ENCODE peak calls at places on chromosome 22, in four cellular contexts. M is activated T-helper 9 cell treated with anti-CD3 and anti-CD28 coated beads, Interleukin-2, amount 50 U/mL, for 16 hours; F is activated CD4-positive, alpha-beta T cell treated with anti-CD3 and anti-CD28 coated beads, Interleukin-2, amount 50 U/mL, for 24 hours; K is NCI-H1436. E is an unnamed sample.
A peak's percentile ranks its signal among the peaks of the same experiment; 100 is the strongest.

GRCh38 chr22:37334461-37334858 is 52.2 kb downstream of the CYTH4 start:
- DNase-seq in M (no peak), F (no peak), K (no peak), E (no peak)

GRCh38 chr22:45578524-45579147 is 76.0 kb downstream of the FBLN1 start:
- DNase-seq in M (no peak), F (no peak), K (no peak), E (no peak)

GRCh38 chr22:21921184-21921721 is 31.4 kb downstream of the PPM1F start:
- DNase-seq in M (no peak), F (no peak), K (no peak), E (no peak)

GRCh38 chr22:22103078-22103593 is 120.5 kb upstream of the TOP3B start:
- DNase-seq in M (no peak), F (no peak), K (no peak), E (no peak)

GRCh38 chr22:41517172-41518047 is 26.9 kb downstream of the POLR3H start:
- DNase-seq in M (no peak), F (peak; percentile 22), K (peak; percentile 16), E (peak; percentile 46)

GRCh38 chr22:40449676-40450035 is 79.3 kb downstream of the SGSM3 start:
- DNase-seq in M (no peak), F (no peak), K (no peak), E (no peak)

GRCh38 chr22:24554316-24555159 is at the start of gene GUCD1:
- DNase-seq in M (peak; percentile 6), F (peak; percentile 11), K (no peak), E (no peak)

GRCh38 chr22:49300951-49301397 is 526.7 kb downstream of the BRD1 start:
- DNase-seq in M (no peak), F (no peak), K (no peak), E (peak; percentile 1)

GRCh38 chr22:37638351-37639069 is 959 bp upstream of the SH3BP1 start:
- DNase-seq in M (no peak), F (no peak), K (no peak), E (no peak)

GRCh38 chr22:30969532-30970355 is 679 bp downstream of the TUG1 start:
- DNase-seq in M (peak; percentile 24), F (no peak), K (no peak), E (peak; percentile 56)

GRCh38 chr22:43543522-43544281 is 131.9 kb downstream of the MPPED1 start:
- DNase-seq in M (no peak), F (no peak), K (no peak), E (no peak)

GRCh38 chr22:36528795-36529718 is at the start of gene EIF3D:
- DNase-seq in M (peak; percentile 97), F (peak; percentile 98), K (peak; percentile 99), E (peak; percentile 98)

GRCh38 chr22:49979587-49980264 is 19.2 kb downstream of the PIM3 start:
- DNase-seq in M (no peak), F (no peak), K (no peak), E (peak; percentile 33)

GRCh38 chr22:32501797-32502290 is 27.2 kb downstream of the FBXO7 start:
- DNase-seq in M (no peak), F (no peak), K (no peak), E (no peak)

GRCh38 chr22:42294034-42294985 is 23.9 kb upstream of the TCF20 start:
- DNase-seq in M (no peak), F (no peak), K (peak; percentile 49), E (no peak)

GRCh38 chr22:44550666-44551491 is 52.8 kb upstream of the RTL6 start:
- DNase-seq in M (no peak), F (peak; percentile 7), K (no peak), E (no peak)